ENCODE peak calls at places on chromosomes 16 and 17, in seven cellular contexts. D, O, F, J, Z, N and B are unnamed samples.

GRCh38 chr16:67538666-67539101 is 10.1 kb downstream of the RIPOR1 start:
- DNase-seq in N (no peak), O (no peak), J (no peak), F (no peak), Z (no peak), D (no peak), B (no peak)

GRCh38 chr16:5016967-5017677 is 16.6 kb downstream of the NAGPA start:
- DNase-seq in O (no peak), N (no peak), F (no peak), Z (no peak), J (no peak), D (no peak), B (no peak)

GRCh38 chr17:27546624-27547300 is 84.2 kb upstream of the LGALS9 start:
- DNase-seq in D (no peak), J (no peak), F (no peak), O (no peak), Z (no peak), N (no peak), B (no peak)

GRCh38 chr17:29683481-29683880 is 60.8 kb upstream of the CORO6 start:
- DNase-seq in J (no peak), Z (no peak), N (no peak), O (no peak), D (no peak), F (no peak), B (no peak)

GRCh38 chr17:10123093-10123492 is 75.3 kb downstream of the GAS7 start:
- DNase-seq in Z (no peak), O (no peak), N (no peak), J (no peak), F (no peak), D (no peak), B (no peak)

GRCh38 chr17:28392491-28392890 is 13.5 kb downstream of the SLC46A1 start:
- DNase-seq in Z (no peak), J (no peak), N (no peak), D (no peak), O (no peak), F (no peak), B (no peak)

GRCh38 chr17:57603978-57604377 is 141.1 kb downstream of the CCDC182 start:
- DNase-seq in D (no peak), Z (peak; percentile 70), J (peak; percentile 86), O (peak; percentile 78), F (no peak), N (no peak), B (no peak)

GRCh38 chr17:74749262-74750038 is 1.0 kb downstream of the NHERF1 start:
- DNase-seq in F (no peak), Z (no peak), N (no peak), O (no peak), D (no peak), J (peak; percentile 76), B (no peak)

GRCh38 chr17:66625321-66625767 is 209.6 kb upstream of the CACNG5 start:
- DNase-seq in O (no peak), Z (no peak), F (no peak), N (peak; percentile 14), D (no peak), J (no peak), B (peak; percentile 52)

GRCh38 chr17:45115871-45116270 is 16.4 kb downstream of the PLCD3 start:
- DNase-seq in F (no peak), O (no peak), J (no peak), D (no peak), Z (no peak), N (no peak), B (no peak)

GRCh38 chr17:45230787-45231480 is 9.2 kb downstream of the FMNL1 start:
- DNase-seq in F (no peak), Z (no peak), O (no peak), J (peak; percentile 51), D (no peak), N (no peak), B (no peak)

GRCh38 chr16:49471038-49471727 is 97.6 kb downstream of the C16orf78 start:
- DNase-seq in N (no peak), F (no peak), J (no peak), O (no peak), D (no peak), Z (no peak), B (no peak)

GRCh38 chr16:30948087-30948955 is 547 bp upstream of the ORAI3 start:
- DNase-seq in F (peak; percentile 55), O (no peak), N (peak; percentile 100), J (peak; percentile 30), D (peak; percentile 92), Z (no peak), B (peak; percentile 83)

GRCh38 chr17:45233423-45233924 is 11.8 kb downstream of the FMNL1 start:
- DNase-seq in N (no peak), O (no peak), D (no peak), J (no peak), Z (no peak), F (no peak), B (no peak)

GRCh38 chr17:78798695-78799559 is 16.9 kb upstream of the CYTH1 start:
- DNase-seq in O (no peak), N (no peak), F (no peak), Z (no peak), J (peak; percentile 48), D (no peak), B (no peak)

GRCh38 chr17:58391302-58391984 is 25.9 kb downstream of the RNF43 start:
- DNase-seq in D (no peak), Z (no peak), O (no peak), N (no peak), J (no peak), F (peak; percentile 30), B (no peak)

GRCh38 chr17:7590743-7591142 is 849 bp upstream of the SOX15 start:
- DNase-seq in N (peak; percentile 74), O (no peak), D (no peak), Z (no peak), J (no peak), F (no peak), B (no peak)

GRCh38 chr17:67246648-67247415 is 1.8 kb upstream of the HELZ start:
- DNase-seq in Z (no peak), D (no peak), N (no peak), J (peak; percentile 50), F (no peak), O (no peak), B (no peak)

GRCh38 chr17:81200201-81200600 is 22.6 kb downstream of the CEP131 start:
- DNase-seq in O (no peak), F (no peak), N (no peak), J (no peak), D (no peak), Z (no peak), B (no peak)